ENCODE peak calls at places on chromosomes 3 and 15, in six cellular contexts. P is lower leg skin; B is CD8-positive, alpha-beta T cell; Q is neural progenitor cell; Z is fibroblast of lung; T is left ventricle myocardium inferior. F is an unnamed sample.

GRCh38 chr3:30933478-30934207 is 39.2 kb upstream of the GADL1 start:
- DNase-seq in P (no peak), B (no peak), Q (no peak), Z (no peak), T (no peak), F (no peak)

GRCh38 chr3:196235452-196236122 is 19.3 kb downstream of the SLC51A start:
- DNase-seq in Z (no peak), T (no peak), P (no peak), Q (no peak), B (no peak), F (no peak)

GRCh38 chr3:168782193-168782592 is 686.5 kb upstream of the GOLIM4 start:
- DNase-seq in B (no peak), Q (no peak), Z (no peak), P (no peak), T (no peak), F (no peak)

GRCh38 chr15:85618956-85619491 is 175.7 kb downstream of the KLHL25 start:
- DNase-seq in B (peak; percentile 34), T (peak; percentile 74), Q (peak; percentile 63), Z (peak; percentile 98), P (peak; percentile 95), F (no peak)

GRCh38 chr3:127196466-127197299 is 3.8 kb downstream of the PRR23E start:
- DNase-seq in Q (no peak), P (peak; percentile 81), B (no peak), T (no peak), Z (no peak), F (no peak)

GRCh38 chr15:71730277-71731144 is 79.8 kb upstream of the NR2E3 start:
- DNase-seq in B (no peak), P (no peak), Z (peak; percentile 82), Q (peak; percentile 62), T (peak; percentile 35), F (no peak)

GRCh38 chr15:67307156-67307555 is 52.6 kb downstream of the IQCH start:
- DNase-seq in Z (peak; percentile 81), Q (no peak), B (no peak), P (no peak), T (no peak), F (no peak)

GRCh38 chr15:78909791-78910228 is 35.0 kb downstream of the CTSH start:
- DNase-seq in P (peak; percentile 77), T (no peak), Z (peak; percentile 54), B (no peak), Q (peak; percentile 81), F (no peak)

GRCh38 chr3:29515451-29515850 is 234.6 kb downstream of the RBMS3 start:
- DNase-seq in P (no peak), B (no peak), Q (no peak), Z (no peak), T (no peak), F (no peak)

GRCh38 chr3:62201438-62202035 is 171.8 kb downstream of the FEZF2 start:
- DNase-seq in Q (peak; percentile 49), T (no peak), Z (peak; percentile 56), P (no peak), B (no peak), F (peak; percentile 8)

GRCh38 chr15:98649996-98650870 is 1.9 kb downstream of the IGF1R start:
- DNase-seq in Q (peak; percentile 75), P (peak; percentile 88), B (peak; percentile 13), T (peak; percentile 54), Z (peak; percentile 55), F (no peak)

GRCh38 chr3:153338487-153338886 is 176.5 kb downstream of the RAP2B start:
- DNase-seq in B (no peak), Q (no peak), T (no peak), P (no peak), Z (peak; percentile 67), F (no peak)

GRCh38 chr3:183369117-183369516 is 59.3 kb downstream of the MCF2L2 start:
- DNase-seq in T (no peak), Z (no peak), Q (no peak), B (no peak), P (no peak), F (no peak)

GRCh38 chr3:178193846-178194245 is 342.4 kb upstream of the KCNMB2 start:
- DNase-seq in Q (no peak), T (no peak), P (no peak), Z (no peak), B (no peak), F (no peak)

GRCh38 chr3:52670621-52671521 is 14.8 kb downstream of the PBRM1 start:
- DNase-seq in Q (no peak), B (peak; percentile 3), P (no peak), Z (peak; percentile 100), T (no peak), F (peak; percentile 92)

GRCh38 chr3:39752751-39753150 is 56.7 kb upstream of the MYRIP start:
- DNase-seq in B (no peak), Z (no peak), Q (no peak), T (no peak), P (no peak), F (no peak)

DNA sequence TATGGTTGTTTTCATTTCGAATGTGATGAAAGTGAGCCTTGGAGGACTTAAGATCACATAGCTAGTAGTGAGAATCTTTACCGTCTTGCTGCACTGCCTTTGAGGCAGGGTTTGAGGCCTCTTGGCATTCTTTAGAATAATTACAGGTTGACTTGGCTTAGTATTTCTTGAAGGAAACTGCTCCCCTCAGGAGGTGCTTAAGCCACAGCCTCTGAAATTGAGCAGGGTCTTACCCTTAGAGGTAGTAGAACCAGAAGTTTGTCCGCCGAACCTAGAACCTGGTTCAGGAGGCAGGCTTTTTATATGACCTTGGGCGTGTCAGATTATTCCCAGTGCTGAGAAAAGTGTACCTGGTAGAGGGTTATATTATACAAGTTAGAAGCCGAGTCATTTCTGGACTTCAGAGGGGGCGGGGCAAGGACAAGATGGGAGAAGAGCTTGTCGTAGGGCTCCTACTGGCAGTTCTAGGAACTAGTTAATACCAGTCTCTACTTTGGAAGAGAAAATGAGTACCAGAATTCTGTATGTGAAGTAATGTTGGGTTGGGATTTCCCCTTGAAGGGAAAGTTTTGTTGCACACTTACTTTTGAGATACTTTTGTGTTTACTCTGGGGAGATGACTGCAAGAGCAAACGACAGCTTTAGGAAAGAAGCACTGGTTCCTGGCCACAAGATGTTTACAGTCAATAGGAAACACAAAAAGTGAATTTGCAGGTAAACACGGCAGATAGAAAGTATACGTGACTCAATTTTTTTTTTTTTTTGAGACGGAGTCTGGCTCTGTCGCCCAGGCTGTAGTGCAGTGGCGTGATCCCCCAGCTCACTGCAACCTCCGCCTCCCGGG is 1.3 kb downstream of the TFG start:
- DNase-seq in Z (peak; percentile 65), T (no peak), P (no peak), Q (peak; percentile 47), B (peak; percentile 6), F (no peak)
- TF ChIP-seq CTCF in Z (peak; percentile 38), T (peak; percentile 21), P (no peak), Q (peak; percentile 32), B (peak; percentile 34), F (peak; percentile 47)

GRCh38 chr3:123584284-123584987 is 417 bp downstream of the HACD2 start:
- DNase-seq in Q (no peak), Z (no peak), B (no peak), P (peak; percentile 91), T (peak; percentile 67), F (no peak)

GRCh38 chr3:123586131-123586530 is 1.3 kb upstream of the HACD2 start:
- DNase-seq in T (no peak), Q (peak; percentile 81), P (no peak), Z (peak; percentile 40), B (no peak), F (no peak)

GRCh38 chr3:123586966-123587365 is 2.1 kb upstream of the HACD2 start:
- DNase-seq in Q (no peak), Z (no peak), P (no peak), T (no peak), B (no peak), F (no peak)

GRCh38 chr3:123584988-123585937 is at the start of gene HACD2:
- DNase-seq in P (peak; percentile 99), T (peak; percentile 96), Q (peak; percentile 98), B (peak; percentile 94), Z (peak; percentile 97), F (peak; percentile 93)

GRCh38 chr3:123587399-123587798 is 2.5 kb upstream of the HACD2 start:
- DNase-seq in Z (no peak), Q (no peak), T (no peak), B (no peak), P (no peak), F (no peak)
- H3K4me3 ChIP-seq in Z (no peak overlapping the region), Q (no peak overlapping the region), T (no peak overlapping the region), B (no peak overlapping the region), P (no peak overlapping the region), F (no peak overlapping the region)

GRCh38 chr15:37107754-37108724 is 7.7 kb upstream of the MEIS2 start:
- DNase-seq in B (no peak), Q (no peak), P (no peak), Z (no peak), T (no peak), F (no peak)

GRCh38 chr15:37104413-37105392 is 4.4 kb upstream of the MEIS2 start:
- DNase-seq in P (no peak), T (no peak), Z (no peak), B (no peak), Q (peak; percentile 61), F (no peak)

GRCh38 chr15:37107071-37107753 is 6.9 kb upstream of the MEIS2 start:
- DNase-seq in P (no peak), B (no peak), T (no peak), Q (no peak), Z (no peak), F (no peak)

GRCh38 chr15:37105795-37106333 is 5.5 kb upstream of the MEIS2 start:
- DNase-seq in Z (no peak), T (no peak), Q (no peak), P (no peak), B (no peak), F (no peak)

DNA sequence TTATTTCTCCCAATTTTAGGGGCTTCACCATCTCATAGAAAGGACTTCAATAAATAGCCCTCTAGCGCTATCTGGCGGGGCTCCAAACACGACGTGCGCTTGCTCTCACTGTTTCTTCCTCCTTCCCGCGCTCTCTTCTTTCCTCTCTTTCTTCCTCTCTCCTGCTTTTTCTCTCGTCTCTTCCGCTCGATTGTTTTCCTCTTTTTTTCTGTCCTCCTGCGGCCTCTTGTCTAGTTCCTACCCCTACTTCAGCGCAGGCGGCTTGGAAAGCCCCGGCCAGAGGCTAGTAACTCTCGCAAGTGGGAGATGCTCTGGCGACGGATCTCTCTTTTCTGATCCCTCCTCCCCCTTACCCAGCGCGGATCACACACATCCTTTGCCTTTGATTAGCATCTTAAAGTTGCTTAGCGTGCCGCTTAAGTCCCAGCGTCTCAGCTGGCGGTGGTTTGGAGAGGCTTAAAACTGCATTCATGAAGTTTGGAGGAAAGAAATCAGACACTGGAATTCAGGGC is 6.2 kb upstream of the MEIS2 start:
- DNase-seq in P (no peak), T (peak; percentile 68), Z (peak; percentile 63), B (no peak), Q (peak; percentile 91), F (no peak)
- TF ChIP-seq CTCF in P (no peak), T (peak; percentile 38), Z (no peak), B (no peak), Q (peak; percentile 83), F (peak; percentile 56)

DNA sequence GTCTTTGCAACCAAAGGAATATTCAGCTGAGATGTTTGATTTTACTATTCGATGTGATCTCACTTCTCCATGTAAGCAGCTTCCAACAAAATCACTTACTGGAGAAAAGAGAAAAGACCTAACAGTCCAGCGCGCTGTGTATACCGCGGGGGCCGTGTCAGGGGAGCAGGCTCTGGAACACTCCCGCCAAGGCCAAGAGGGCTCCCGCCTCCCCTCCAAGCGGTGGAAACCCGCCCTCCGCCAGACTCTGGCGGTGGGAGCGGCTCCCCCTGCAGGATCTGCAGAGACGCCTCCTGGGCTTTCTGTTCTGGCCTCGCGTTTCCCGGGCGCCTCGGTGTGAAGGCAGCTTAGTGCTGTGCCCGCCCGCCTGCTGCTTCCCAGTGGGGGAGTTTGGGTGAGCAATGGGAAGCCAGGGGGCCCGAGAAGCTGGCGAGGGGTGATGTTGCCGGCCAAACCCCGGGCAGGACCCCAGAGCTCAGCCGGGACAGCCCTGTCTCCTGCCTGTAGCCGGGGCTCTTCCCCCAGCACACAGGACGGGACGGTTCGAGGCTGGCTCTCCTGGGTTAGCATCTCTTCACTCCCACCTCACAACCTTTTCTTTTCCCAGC is 36.3 kb downstream of the CHST14 start:
- DNase-seq in T (peak; percentile 78), P (peak; percentile 92), Q (peak; percentile 91), Z (peak; percentile 72), B (peak; percentile 59), F (no peak)
- H3K4me3 ChIP-seq in T (peak overlapping the region; percentile 56), P (no peak overlapping the region), Q (peak overlapping the region; percentile 41), Z (no peak overlapping the region), B (no peak overlapping the region), F (peak overlapping the region; percentile 22)